ENCODE peak calls at places on chromosomes 11 and 22, in eight cellular contexts. Y is astrocyte of the spinal cord, U is A549, Q is natural killer cell, T is MCF 10A, W is endothelial cell, B is IMR-90, Z is GM12865. H is an unnamed sample.

GRCh38 chr11:57680552-57680874 is 12.6 kb downstream of the ZDHHC5 start:
- DNase-seq in B (peak), T (peak), Z (no peak), Y (no peak), W (no peak), Q (no peak), U (no peak), H (no peak)

GRCh38 chr11:131689049-131689925 is 318.9 kb downstream of the NTM start:
- DNase-seq in B (no peak), Y (no peak), U (no peak), Z (no peak), W (no peak), T (no peak), Q (no peak), H (no peak)

GRCh38 chr22:29871684-29872083 is 11.3 kb upstream of the MTMR3 start:
- DNase-seq in Z (no peak), T (no peak), U (no peak), B (no peak), Y (no peak), Q (no peak), W (no peak), H (no peak)

GRCh38 chr11:71447791-71448256 is 369 bp downstream of the DHCR7 start:
- DNase-seq in Z (peak), W (peak), U (peak), B (no peak), Y (peak), T (no peak), Q (peak), H (no peak)

GRCh38 chr22:36277482-36278291 is 24.8 kb downstream of the APOL1 start:
- DNase-seq in T (peak), Y (peak), U (peak), B (peak), W (peak), Z (peak), Q (peak), H (peak)

GRCh38 chr11:106173291-106173690 is 95.8 kb downstream of the AASDHPPT start:
- DNase-seq in W (no peak), U (no peak), T (no peak), Y (no peak), Q (no peak), B (no peak), Z (no peak), H (no peak)

GRCh38 chr11:114027941-114028340 is 31.6 kb upstream of the ZBTB16 start:
- DNase-seq in W (no peak), Z (no peak), U (no peak), B (no peak), Q (no peak), T (no peak), Y (no peak), H (no peak)

GRCh38 chr11:11036185-11037161 is 178.6 kb upstream of the ZBED5 start:
- DNase-seq in Y (peak), U (peak), Q (no peak), T (peak), W (peak), Z (peak), B (peak), H (no peak)

GRCh38 chr11:134049303-134049702 is 19.6 kb upstream of the JAM3 start:
- DNase-seq in Q (no peak), T (no peak), U (no peak), W (no peak), Y (no peak), B (no peak), Z (no peak), H (no peak)

GRCh38 chr11:57474017-57474750 is 13.9 kb downstream of the RTN4RL2 start:
- DNase-seq in B (peak), W (no peak), Z (no peak), T (no peak), Q (peak), U (no peak), Y (no peak), H (no peak)

DNA sequence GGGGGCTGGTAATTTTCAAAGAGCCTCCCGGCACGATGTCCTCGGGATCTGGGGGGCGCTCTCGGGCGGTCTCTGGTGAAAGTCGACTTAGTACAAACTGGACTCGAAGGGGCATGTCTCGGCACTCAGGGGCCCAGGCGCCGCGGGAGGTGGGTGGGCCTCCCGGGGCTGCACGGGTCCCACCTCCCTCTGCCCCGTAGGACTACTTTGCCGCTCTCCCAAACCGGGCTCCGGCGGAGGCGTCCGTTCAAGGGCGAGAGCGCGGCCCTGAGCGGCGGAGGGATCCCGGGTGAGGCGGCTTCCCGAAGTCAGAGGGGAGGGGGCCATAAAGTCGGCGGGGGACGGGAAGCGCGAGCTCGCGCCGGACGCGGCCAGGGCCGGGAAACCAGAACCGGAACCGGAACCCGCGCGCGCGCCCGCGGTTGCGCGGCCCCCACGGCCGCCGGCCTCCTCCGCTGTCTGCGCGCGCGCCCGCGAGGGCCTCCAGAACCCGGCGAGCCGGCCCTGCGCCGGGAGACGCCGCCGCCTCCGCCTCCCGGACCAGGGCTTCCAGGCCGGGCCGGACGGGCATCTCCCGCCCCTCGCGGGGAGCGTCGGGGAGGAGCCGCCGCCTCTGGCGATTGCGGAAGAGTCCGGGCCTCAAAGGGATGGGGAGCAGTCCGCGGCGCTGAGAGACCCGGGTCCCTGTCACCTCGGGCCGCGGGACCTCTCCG is at the start of gene ARHGEF12:
- DNase-seq in W (peak), B (peak), T (peak), Q (peak), Z (peak), U (peak), Y (peak), H (peak)
- TF ChIP-seq CTCF in W (no peak), B (peak), T (no peak), Q (no peak), Z (peak), U (peak), Y (peak), H (peak)

DNA sequence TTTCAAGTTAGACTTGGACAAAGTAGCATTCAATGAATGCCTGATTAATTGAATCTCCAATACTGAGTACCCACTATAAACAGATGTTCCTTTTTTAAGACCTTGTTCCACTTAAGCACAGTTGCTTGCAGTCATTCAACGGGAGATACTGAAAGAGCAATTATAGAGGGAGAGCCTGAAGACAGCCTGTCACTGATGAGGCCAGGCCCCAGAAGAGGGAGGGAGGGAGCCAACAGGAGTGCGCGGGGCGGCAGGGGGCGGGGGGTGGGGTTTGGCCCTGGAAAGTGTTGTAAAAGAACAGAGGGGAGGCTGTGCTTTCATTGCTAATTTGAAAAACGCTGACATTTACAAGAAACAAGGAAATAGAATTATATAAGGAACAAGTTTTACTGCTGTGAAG is 53.1 kb downstream of the MAP6 start:
- DNase-seq in Y (no peak), U (no peak), Q (no peak), W (no peak), T (no peak), B (no peak), Z (no peak), H (no peak)
- TF ChIP-seq CTCF in Y (no peak), U (no peak), Q (no peak), W (no peak), T (no peak), B (no peak), Z (no peak), H (no peak)

GRCh38 chr22:40347300-40347699 is 1.0 kb downstream of the ADSL start:
- DNase-seq in T (no peak), W (no peak), U (no peak), Y (no peak), B (no peak), Z (no peak), Q (no peak), H (no peak)

GRCh38 chr22:40345271-40345670 is 1.0 kb upstream of the ADSL start:
- DNase-seq in W (no peak), Y (peak), U (no peak), Q (no peak), B (peak), T (peak), Z (peak), H (no peak)

GRCh38 chr22:40345801-40346177 is 511 bp upstream of the ADSL start:
- DNase-seq in Q (no peak), U (no peak), W (no peak), Y (no peak), Z (peak), B (no peak), T (peak), H (no peak)

GRCh38 chr22:40348025-40348658 is 1.8 kb downstream of the ADSL start:
- DNase-seq in W (peak), Q (peak), T (peak), Y (peak), B (peak), U (peak), Z (peak), H (no peak)

GRCh38 chr22:40346178-40347064 is at the start of gene ADSL:
- DNase-seq in B (peak), Y (peak), T (peak), W (peak), U (peak), Q (peak), Z (peak), H (peak)
- TF ChIP-seq CTCF in B (peak), Y (no peak), T (no peak), W (no peak), U (no peak), Q (no peak), Z (no peak), H (no peak)

GRCh38 chr11:75424396-75424795 is 8.6 kb downstream of the KLHL35 start:
- DNase-seq in Z (no peak), W (no peak), B (no peak), Q (no peak), Y (no peak), U (no peak), T (no peak), H (no peak)

GRCh38 chr11:75423721-75424120 is 9.3 kb downstream of the KLHL35 start:
- DNase-seq in Q (no peak), T (no peak), B (no peak), W (no peak), U (no peak), Y (no peak), Z (no peak), H (no peak)

GRCh38 chr11:75421035-75421602 is 11.9 kb downstream of the KLHL35 start:
- DNase-seq in W (no peak), Y (no peak), T (no peak), U (no peak), Z (no peak), B (no peak), Q (no peak), H (no peak)

GRCh38 chr11:75421902-75422247 is 11.1 kb downstream of the KLHL35 start:
- DNase-seq in B (no peak), Z (no peak), W (no peak), T (no peak), Q (no peak), Y (no peak), U (no peak), H (no peak)

GRCh38 chr11:75422248-75423231 is 10.5 kb downstream of the KLHL35 start:
- DNase-seq in Q (no peak), B (peak), Z (no peak), W (no peak), Y (no peak), U (peak), T (no peak), H (peak)
- TF ChIP-seq CTCF in Q (no peak), B (no peak), Z (no peak), W (no peak), Y (no peak), U (no peak), T (no peak), H (no peak)

GRCh38 chr22:49699476-49699875 is 128.2 kb downstream of the BRD1 start:
- DNase-seq in T (no peak), Y (no peak), B (no peak), U (no peak), W (no peak), Q (no peak), Z (no peak), H (no peak)

GRCh38 chr22:49699928-49700498 is 127.7 kb downstream of the BRD1 start:
- DNase-seq in T (no peak), B (no peak), W (no peak), Z (no peak), Q (no peak), U (no peak), Y (no peak), H (no peak)

GRCh38 chr22:49703391-49703926 is 124.2 kb downstream of the BRD1 start:
- DNase-seq in Z (no peak), Q (no peak), W (no peak), T (no peak), Y (no peak), B (no peak), U (no peak), H (no peak)

GRCh38 chr22:49702068-49702397 is 125.6 kb downstream of the BRD1 start:
- DNase-seq in Q (no peak), W (no peak), B (no peak), U (no peak), T (no peak), Z (no peak), Y (no peak), H (no peak)

GRCh38 chr22:49701380-49702067 is 126.1 kb downstream of the BRD1 start:
- DNase-seq in U (no peak), T (peak), Q (no peak), Y (no peak), W (no peak), B (no peak), Z (no peak), H (no peak)
- TF ChIP-seq CTCF in U (peak), T (peak), Q (peak), Y (no peak), W (peak), B (no peak), Z (peak), H (peak)

DNA sequence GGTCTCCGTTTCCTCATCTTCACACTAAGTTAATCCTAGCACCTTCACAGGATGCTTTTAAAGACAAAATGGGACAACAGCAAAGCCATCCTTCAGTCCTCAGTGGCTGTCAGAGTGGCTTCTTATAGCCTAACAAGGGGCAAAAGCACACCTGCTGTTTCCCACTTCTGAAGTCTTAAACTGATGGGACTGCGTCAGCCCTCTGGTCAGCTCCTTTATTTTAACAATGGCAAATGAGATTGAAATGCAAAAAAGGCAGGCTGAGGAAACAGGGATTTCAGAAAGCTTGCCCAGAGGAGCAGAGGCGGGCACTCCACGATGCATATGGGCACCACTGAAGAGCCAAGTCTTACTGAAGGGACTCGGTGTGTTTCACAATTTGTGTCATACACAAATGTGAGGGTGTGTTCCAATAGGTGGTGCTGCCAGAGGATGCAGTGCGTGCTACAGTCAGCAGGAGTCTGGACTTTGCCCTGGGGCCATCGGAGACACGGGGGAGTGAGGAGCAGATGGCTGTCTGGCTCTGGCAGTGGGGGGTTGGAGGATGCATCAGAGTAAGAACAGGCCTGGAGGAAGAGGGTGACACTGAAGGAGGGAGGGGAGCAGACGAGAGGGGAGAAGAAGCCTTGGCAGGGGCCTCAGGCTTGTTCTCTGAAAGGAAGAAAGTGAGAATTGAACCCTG is 47.3 kb downstream of the TENM4 start:
- DNase-seq in T (peak), Z (no peak), Q (no peak), B (no peak), W (no peak), U (no peak), Y (no peak), H (no peak)
- TF ChIP-seq CTCF in T (no peak), Z (no peak), Q (no peak), B (no peak), W (no peak), U (no peak), Y (no peak), H (peak)

H was measured in progenitor cell of endocrine pancreas.